ENCODE peak calls at places on chromosomes 3 and 15, in nine cellular contexts. One of them, this sample, is unnamed.
A peak's percentile ranks its signal among the peaks of the same experiment; 100 is the strongest.

GRCh38 chr3:30332196-30333021 is 274.0 kb upstream of the TGFBR2 start:
- DNase-seq in HCT116: no peak
- DNase-seq in OCI-LY7: no peak
- DNase-seq in SK-N-SH: no peak
- DNase-seq in neural progenitor cell: no peak
- DNase-seq in MM.1S: no peak
- DNase-seq in hepatocyte: no peak
- DNase-seq in GM23338: no peak
- DNase-seq in GM23248: no peak
- DNase-seq in this sample: no peak

GRCh38 chr3:129291487-129291886 is 12.8 kb downstream of the HMCES start:
- DNase-seq in MM.1S: no peak
- DNase-seq in GM23248: no peak
- DNase-seq in GM23338: no peak
- DNase-seq in hepatocyte: no peak
- DNase-seq in SK-N-SH: no peak
- DNase-seq in OCI-LY7: no peak
- DNase-seq in HCT116: no peak
- DNase-seq in neural progenitor cell: no peak
- DNase-seq in this sample: peak; percentile 15

GRCh38 chr3:15460891-15461524 is 33.6 kb downstream of the EAF1 start:
- DNase-seq in HCT116: no peak
- DNase-seq in MM.1S: peak; percentile 63
- DNase-seq in GM23248: no peak
- DNase-seq in OCI-LY7: peak; percentile 7
- DNase-seq in GM23338: no peak
- DNase-seq in neural progenitor cell: no peak
- DNase-seq in hepatocyte: no peak
- DNase-seq in SK-N-SH: peak; percentile 82
- DNase-seq in this sample: no peak

GRCh38 chr3:193885832-193886231 is 250.1 kb upstream of the HES1 start:
- DNase-seq in OCI-LY7: no peak
- DNase-seq in hepatocyte: peak; percentile 56
- DNase-seq in MM.1S: no peak
- DNase-seq in SK-N-SH: no peak
- DNase-seq in neural progenitor cell: no peak
- DNase-seq in HCT116: no peak
- DNase-seq in GM23338: no peak
- DNase-seq in GM23248: no peak
- DNase-seq in this sample: peak; percentile 36

GRCh38 chr15:95558131-95558530 is 772.4 kb upstream of the NR2F2 start:
- DNase-seq in SK-N-SH: no peak
- DNase-seq in GM23338: no peak
- DNase-seq in OCI-LY7: no peak
- DNase-seq in GM23248: peak; percentile 21
- DNase-seq in HCT116: peak; percentile 1
- DNase-seq in MM.1S: no peak
- DNase-seq in hepatocyte: no peak
- DNase-seq in neural progenitor cell: no peak
- DNase-seq in this sample: peak; percentile 87

GRCh38 chr3:17088602-17089313 is 204.0 kb downstream of the PLCL2 start:
- DNase-seq in MM.1S: no peak
- DNase-seq in SK-N-SH: no peak
- DNase-seq in neural progenitor cell: no peak
- DNase-seq in GM23248: no peak
- DNase-seq in hepatocyte: no peak
- DNase-seq in HCT116: no peak
- DNase-seq in GM23338: no peak
- DNase-seq in OCI-LY7: no peak
- DNase-seq in this sample: no peak

GRCh38 chr3:176514297-176514696 is 683.0 kb downstream of the TBL1XR1 start:
- DNase-seq in GM23338: peak; percentile 97
- DNase-seq in SK-N-SH: no peak
- DNase-seq in GM23248: peak; percentile 47
- DNase-seq in hepatocyte: peak; percentile 29
- DNase-seq in HCT116: peak; percentile 62
- DNase-seq in neural progenitor cell: peak; percentile 84
- DNase-seq in OCI-LY7: peak; percentile 60
- DNase-seq in MM.1S: peak; percentile 82
- DNase-seq in this sample: peak; percentile 80

GRCh38 chr3:126418661-126419131 is 24.0 kb downstream of the CFAP100 start:
- DNase-seq in GM23248: no peak
- DNase-seq in neural progenitor cell: no peak
- DNase-seq in hepatocyte: no peak
- DNase-seq in MM.1S: no peak
- DNase-seq in HCT116: no peak
- DNase-seq in OCI-LY7: no peak
- DNase-seq in GM23338: no peak
- DNase-seq in SK-N-SH: peak; percentile 20
- DNase-seq in this sample: no peak

GRCh38 chr3:120678984-120679383 is 3.1 kb downstream of the HGD start:
- DNase-seq in neural progenitor cell: no peak
- DNase-seq in OCI-LY7: peak; percentile 27
- DNase-seq in GM23338: no peak
- DNase-seq in hepatocyte: no peak
- DNase-seq in MM.1S: peak; percentile 32
- DNase-seq in GM23248: peak; percentile 29
- DNase-seq in SK-N-SH: no peak
- DNase-seq in HCT116: no peak
- DNase-seq in this sample: no peak

GRCh38 chr15:92020765-92021164 is 167.3 kb downstream of the SLCO3A1 start:
- DNase-seq in MM.1S: no peak
- DNase-seq in HCT116: no peak
- DNase-seq in hepatocyte: no peak
- DNase-seq in OCI-LY7: no peak
- DNase-seq in GM23248: peak; percentile 71
- DNase-seq in neural progenitor cell: no peak
- DNase-seq in GM23338: no peak
- DNase-seq in SK-N-SH: no peak
- DNase-seq in this sample: no peak

GRCh38 chr3:193554790-193555189 is at the start of gene ATP13A4:
- DNase-seq in GM23338: peak; percentile 49
- DNase-seq in SK-N-SH: no peak
- DNase-seq in hepatocyte: peak; percentile 72
- DNase-seq in OCI-LY7: no peak
- DNase-seq in GM23248: no peak
- DNase-seq in HCT116: no peak
- DNase-seq in MM.1S: no peak
- DNase-seq in neural progenitor cell: peak; percentile 29
- DNase-seq in this sample: no peak

GRCh38 chr3:30286007-30286669 is 320.3 kb upstream of the TGFBR2 start:
- DNase-seq in SK-N-SH: peak; percentile 39
- DNase-seq in hepatocyte: peak; percentile 19
- DNase-seq in GM23338: no peak
- DNase-seq in HCT116: peak; percentile 68
- DNase-seq in OCI-LY7: no peak
- DNase-seq in MM.1S: no peak
- DNase-seq in neural progenitor cell: peak; percentile 12
- DNase-seq in GM23248: peak; percentile 93
- DNase-seq in this sample: peak; percentile 93

GRCh38 chr15:60507596-60508424 is 28.9 kb upstream of the ICE2 start:
- DNase-seq in MM.1S: peak; percentile 82
- DNase-seq in GM23248: peak; percentile 74
- DNase-seq in HCT116: peak; percentile 54
- DNase-seq in GM23338: peak; percentile 79
- DNase-seq in OCI-LY7: peak; percentile 64
- DNase-seq in SK-N-SH: peak; percentile 60
- DNase-seq in neural progenitor cell: peak; percentile 51
- DNase-seq in hepatocyte: peak; percentile 61
- DNase-seq in this sample: peak; percentile 72

GRCh38 chr15:29670945-29671307 is 151.3 kb downstream of the TJP1 start:
- DNase-seq in MM.1S: no peak
- DNase-seq in hepatocyte: peak; percentile 68
- DNase-seq in OCI-LY7: no peak
- DNase-seq in SK-N-SH: no peak
- DNase-seq in neural progenitor cell: no peak
- DNase-seq in HCT116: no peak
- DNase-seq in GM23338: no peak
- DNase-seq in GM23248: peak; percentile 89
- DNase-seq in this sample: peak; percentile 99

GRCh38 chr3:64188810-64189560 is 36.3 kb downstream of the PRICKLE2 start:
- DNase-seq in MM.1S: no peak
- DNase-seq in GM23248: peak; percentile 87
- DNase-seq in hepatocyte: peak; percentile 83
- DNase-seq in HCT116: no peak
- DNase-seq in neural progenitor cell: no peak
- DNase-seq in OCI-LY7: no peak
- DNase-seq in GM23338: no peak
- DNase-seq in SK-N-SH: no peak
- DNase-seq in this sample: peak; percentile 65

GRCh38 chr3:29385056-29385455 is 104.2 kb downstream of the RBMS3 start:
- DNase-seq in SK-N-SH: peak; percentile 58
- DNase-seq in HCT116: no peak
- DNase-seq in neural progenitor cell: peak; percentile 16
- DNase-seq in MM.1S: no peak
- DNase-seq in OCI-LY7: no peak
- DNase-seq in GM23248: peak; percentile 40
- DNase-seq in hepatocyte: no peak
- DNase-seq in GM23338: no peak
- DNase-seq in this sample: no peak

GRCh38 chr3:153927107-153927506 is 194.1 kb upstream of the ARHGEF26 start:
- DNase-seq in hepatocyte: peak; percentile 38
- DNase-seq in HCT116: peak; percentile 12
- DNase-seq in GM23338: peak; percentile 41
- DNase-seq in SK-N-SH: no peak
- DNase-seq in neural progenitor cell: no peak
- DNase-seq in GM23248: peak; percentile 81
- DNase-seq in OCI-LY7: peak; percentile 17
- DNase-seq in MM.1S: peak; percentile 36
- DNase-seq in this sample: peak; percentile 80

GRCh38 chr3:25511972-25512721 is 84.1 kb downstream of the RARB start:
- DNase-seq in GM23248: no peak
- DNase-seq in OCI-LY7: no peak
- DNase-seq in GM23338: no peak
- DNase-seq in SK-N-SH: no peak
- DNase-seq in HCT116: no peak
- DNase-seq in MM.1S: no peak
- DNase-seq in neural progenitor cell: no peak
- DNase-seq in hepatocyte: no peak
- DNase-seq in this sample: no peak
- H3K4me2 ChIP-seq in GM23248: no peak overlapping the region
- H3K4me2 ChIP-seq in OCI-LY7: no peak overlapping the region
- H3K4me2 ChIP-seq in GM23338: no peak overlapping the region
- H3K4me2 ChIP-seq in SK-N-SH: no peak overlapping the region
- H3K4me2 ChIP-seq in HCT116: no peak overlapping the region
- H3K4me2 ChIP-seq in MM.1S: no peak overlapping the region
- H3K4me2 ChIP-seq in neural progenitor cell: no peak overlapping the region
- H3K4me2 ChIP-seq in hepatocyte: no peak overlapping the region
- H3K4me2 ChIP-seq in this sample: no peak overlapping the region

GRCh38 chr3:141114179-141114745 is 63.1 kb downstream of the SPSB4 start:
- DNase-seq in GM23338: no peak
- DNase-seq in neural progenitor cell: no peak
- DNase-seq in HCT116: no peak
- DNase-seq in hepatocyte: no peak
- DNase-seq in MM.1S: no peak
- DNase-seq in OCI-LY7: no peak
- DNase-seq in GM23248: no peak
- DNase-seq in SK-N-SH: no peak
- DNase-seq in this sample: no peak

GRCh38 chr3:141112686-141113255 is 61.6 kb downstream of the SPSB4 start:
- DNase-seq in neural progenitor cell: no peak
- DNase-seq in GM23248: no peak
- DNase-seq in GM23338: no peak
- DNase-seq in MM.1S: no peak
- DNase-seq in HCT116: no peak
- DNase-seq in SK-N-SH: no peak
- DNase-seq in hepatocyte: no peak
- DNase-seq in OCI-LY7: no peak
- DNase-seq in this sample: no peak

GRCh38 chr3:141115752-141116541 is 64.8 kb downstream of the SPSB4 start:
- DNase-seq in GM23338: no peak
- DNase-seq in SK-N-SH: no peak
- DNase-seq in OCI-LY7: no peak
- DNase-seq in MM.1S: no peak
- DNase-seq in GM23248: no peak
- DNase-seq in HCT116: no peak
- DNase-seq in neural progenitor cell: peak; percentile 0
- DNase-seq in hepatocyte: peak; percentile 38
- DNase-seq in this sample: no peak

GRCh38 chr3:141116791-141117190 is 65.6 kb downstream of the SPSB4 start:
- DNase-seq in hepatocyte: no peak
- DNase-seq in HCT116: no peak
- DNase-seq in MM.1S: no peak
- DNase-seq in GM23248: no peak
- DNase-seq in GM23338: no peak
- DNase-seq in neural progenitor cell: peak; percentile 0
- DNase-seq in OCI-LY7: no peak
- DNase-seq in SK-N-SH: no peak
- DNase-seq in this sample: no peak

GRCh38 chr3:141114816-141115458 is 63.8 kb downstream of the SPSB4 start:
- DNase-seq in GM23338: peak; percentile 80
- DNase-seq in OCI-LY7: peak; percentile 3
- DNase-seq in MM.1S: no peak
- DNase-seq in GM23248: peak; percentile 36
- DNase-seq in hepatocyte: no peak
- DNase-seq in SK-N-SH: peak; percentile 50
- DNase-seq in neural progenitor cell: peak; percentile 56
- DNase-seq in HCT116: peak; percentile 10
- DNase-seq in this sample: peak; percentile 12
- TF ChIP-seq EZH2phosphoT487 in GM23338: no peak
- TF ChIP-seq EZH2phosphoT487 in OCI-LY7: no peak
- TF ChIP-seq EZH2phosphoT487 in MM.1S: no peak
- TF ChIP-seq EZH2phosphoT487 in GM23248: no peak
- TF ChIP-seq EZH2phosphoT487 in hepatocyte: no peak
- TF ChIP-seq EZH2phosphoT487 in SK-N-SH: no peak
- TF ChIP-seq EZH2phosphoT487 in neural progenitor cell: no peak
- TF ChIP-seq EZH2phosphoT487 in HCT116: no peak
- TF ChIP-seq EZH2phosphoT487 in this sample: no peak

GRCh38 chr3:101833446-101833974 is 15.8 kb upstream of the NFKBIZ start:
- DNase-seq in GM23338: no peak
- DNase-seq in hepatocyte: no peak
- DNase-seq in OCI-LY7: no peak
- DNase-seq in neural progenitor cell: no peak
- DNase-seq in HCT116: no peak
- DNase-seq in MM.1S: peak; percentile 39
- DNase-seq in GM23248: no peak
- DNase-seq in SK-N-SH: no peak
- DNase-seq in this sample: no peak
- H2AFZ ChIP-seq in GM23338: no peak overlapping the region
- H2AFZ ChIP-seq in hepatocyte: no peak overlapping the region
- H2AFZ ChIP-seq in OCI-LY7: no peak overlapping the region
- H2AFZ ChIP-seq in neural progenitor cell: no peak overlapping the region
- H2AFZ ChIP-seq in HCT116: no peak overlapping the region
- H2AFZ ChIP-seq in MM.1S: no peak overlapping the region
- H2AFZ ChIP-seq in GM23248: no peak overlapping the region
- H2AFZ ChIP-seq in SK-N-SH: no peak overlapping the region
- H2AFZ ChIP-seq in this sample: no peak overlapping the region

DNA sequence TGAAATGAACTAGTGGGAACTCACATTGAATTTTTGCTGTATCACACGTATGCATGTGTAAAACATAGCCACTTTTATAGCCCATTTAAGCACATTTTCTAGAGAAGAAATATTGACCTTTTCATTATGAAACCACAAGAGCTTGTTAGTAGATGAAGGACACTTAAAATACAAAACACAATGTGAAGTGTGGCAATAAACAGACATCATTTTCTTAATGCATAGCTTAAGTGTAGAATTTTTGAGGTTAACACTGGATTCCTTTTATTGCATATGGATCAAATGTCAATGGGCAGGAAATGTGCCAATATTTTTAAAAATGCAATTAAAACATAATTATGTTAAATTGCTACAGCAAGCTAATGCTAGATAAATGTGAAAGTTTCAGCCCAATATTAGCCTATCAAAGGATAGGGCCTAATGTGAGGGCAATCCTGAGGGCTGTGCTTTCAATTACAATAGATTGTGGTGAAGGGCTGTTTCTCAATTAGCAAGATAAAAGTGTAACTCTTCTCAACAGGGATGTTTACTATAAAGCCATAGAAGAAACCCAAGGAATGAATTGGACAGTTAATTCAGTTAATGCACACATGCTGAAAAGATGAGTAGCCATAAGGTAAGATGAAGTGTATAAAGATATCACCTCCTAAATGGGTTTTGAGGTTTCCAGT is 489.0 kb upstream of the CDIN1 start:
- DNase-seq in HCT116: no peak
- DNase-seq in MM.1S: no peak
- DNase-seq in neural progenitor cell: no peak
- DNase-seq in OCI-LY7: no peak
- DNase-seq in GM23338: peak; percentile 59
- DNase-seq in GM23248: no peak
- DNase-seq in hepatocyte: no peak
- DNase-seq in SK-N-SH: no peak
- DNase-seq in this sample: no peak
- H3K4me2 ChIP-seq in HCT116: no peak overlapping the region
- H3K4me2 ChIP-seq in MM.1S: no peak overlapping the region
- H3K4me2 ChIP-seq in neural progenitor cell: no peak overlapping the region
- H3K4me2 ChIP-seq in OCI-LY7: no peak overlapping the region
- H3K4me2 ChIP-seq in GM23338: peak overlapping the region; percentile 3
- H3K4me2 ChIP-seq in GM23248: no peak overlapping the region
- H3K4me2 ChIP-seq in hepatocyte: no peak overlapping the region
- H3K4me2 ChIP-seq in SK-N-SH: no peak overlapping the region
- H3K4me2 ChIP-seq in this sample: no peak overlapping the region